ENCODE peak calls at places on chromosome 14, in five cellular contexts. D is T-helper 2 cell; M is ELR; Q is stimulated activated CD4-positive, alpha-beta T cell treated with anti-CD3 and anti-CD28 coated beads, Interleukin-15, amount 100 ng/mL, for 1 hour; U is ACHN. H is an unnamed sample.

GRCh38 chr14:60723218-60724079 is 702 bp downstream of the SIX4 start:
- DNase-seq in M (peak), D (no peak), Q (no peak), U (peak), H (peak)

GRCh38 chr14:104116544-104117340 is 21.6 kb upstream of the KIF26A start:
- DNase-seq in Q (no peak), D (no peak), U (no peak), M (no peak), H (peak)

GRCh38 chr14:68627050-68627867 is 165.6 kb downstream of the ZFP36L1 start:
- DNase-seq in M (no peak), D (no peak), Q (no peak), U (peak), H (no peak)

GRCh38 chr14:50222061-50222613 is 9.2 kb downstream of the SOS2 start:
- DNase-seq in Q (no peak), D (no peak), M (peak), U (no peak), H (no peak)

GRCh38 chr14:59215353-59215752 is 26.9 kb downstream of the DAAM1 start:
- DNase-seq in M (no peak), D (no peak), U (no peak), Q (no peak), H (no peak)

GRCh38 chr14:93759781-93760307 is 28.4 kb downstream of the PRIMA1 start:
- DNase-seq in M (no peak), Q (no peak), U (no peak), D (no peak), H (no peak)

GRCh38 chr14:35821546-35822411 is 4.4 kb upstream of the BRMS1L start:
- DNase-seq in M (peak), D (no peak), U (peak), Q (no peak), H (no peak)

GRCh38 chr14:75417674-75418073 is 10.1 kb upstream of the JDP2 start:
- DNase-seq in D (no peak), U (no peak), M (no peak), Q (no peak), H (no peak)

GRCh38 chr14:21069388-21070082 is 569 bp upstream of the ARHGEF40 start:
- DNase-seq in D (no peak), Q (no peak), U (peak), M (peak), H (no peak)

GRCh38 chr14:95023115-95023514 is 134.2 kb downstream of the DICER1 start:
- DNase-seq in M (no peak), U (no peak), D (no peak), Q (no peak), H (no peak)

GRCh38 chr14:55103005-55103640 is 25.9 kb upstream of the LGALS3 start:
- DNase-seq in M (peak), Q (peak), D (peak), U (peak), H (peak)

GRCh38 chr14:53146739-53147138 is 6.4 kb downstream of the DDHD1 start:
- DNase-seq in M (no peak), U (no peak), D (no peak), Q (no peak), H (no peak)

GRCh38 chr14:67533754-67534085 is 630 bp downstream of the PLEKHH1 start:
- DNase-seq in D (no peak), M (no peak), Q (no peak), U (no peak), H (no peak)

GRCh38 chr14:67541448-67542387 is 8.6 kb downstream of the PLEKHH1 start:
- DNase-seq in D (no peak), M (no peak), U (no peak), Q (no peak), H (no peak)

GRCh38 chr14:51419685-51420084 is 179.6 kb downstream of the TMX1 start:
- DNase-seq in Q (no peak), M (no peak), U (no peak), D (peak), H (no peak)

GRCh38 chr14:97602438-97603117 is 805.4 kb downstream of the VRK1 start:
- DNase-seq in U (no peak), Q (peak), M (no peak), D (peak), H (no peak)

GRCh38 chr14:74516451-74517155 is 23.0 kb downstream of the ISCA2 start:
- DNase-seq in M (peak), Q (no peak), D (no peak), U (no peak), H (no peak)

GRCh38 chr14:92960706-92961566 is 38.0 kb downstream of the CHGA start:
- DNase-seq in D (no peak), Q (no peak), U (peak), M (peak), H (no peak)

GRCh38 chr14:90576981-90577660 is 180.3 kb downstream of the CALM1 start:
- DNase-seq in Q (no peak), M (no peak), D (no peak), U (no peak), H (no peak)

GRCh38 chr14:106845286-106846087 is 1319.1 kb downstream of the TMEM121 start:
- DNase-seq in U (peak), D (peak), M (no peak), Q (peak), H (no peak)

GRCh38 chr14:100534528-100535286 is 52.5 kb downstream of the BEGAIN start:
- DNase-seq in D (no peak), U (no peak), M (no peak), Q (no peak), H (peak)

GRCh38 chr14:76900406-76901085 is 74.3 kb downstream of the LRRC74A start:
- DNase-seq in M (no peak), Q (no peak), D (no peak), U (no peak), H (no peak)

GRCh38 chr14:79712302-79712950 is 498.9 kb downstream of the DIO2 start:
- DNase-seq in D (no peak), U (no peak), Q (no peak), M (no peak), H (no peak)

GRCh38 chr14:69573841-69574265 is 818 bp downstream of the CCDC177 start:
- DNase-seq in M (no peak), U (no peak), Q (no peak), D (no peak), H (no peak)